ENCODE peak calls at places on chromosomes 7 and 10, in five cellular contexts. M is right atrium auricular region, Y is H9, D is cardiac muscle cell, E is psoas muscle. C is an unnamed sample.

GRCh38 chr10:6748981-6749630 is 169.0 kb upstream of the PRKCQ start:
- DNase-seq in M (no peak), Y (no peak), D (no peak), E (no peak), C (no peak)

GRCh38 chr10:96407560-96408069 is 48.8 kb upstream of the OPALIN start:
- DNase-seq in M (no peak), Y (peak), D (no peak), E (no peak), C (no peak)

GRCh38 chr10:90494183-90494582 is 363.7 kb downstream of the HTR7 start:
- DNase-seq in M (no peak), Y (no peak), D (no peak), E (no peak), C (no peak)

GRCh38 chr10:43252166-43252784 is 14.6 kb downstream of the RASGEF1A start:
- DNase-seq in M (no peak), Y (peak), D (no peak), E (peak), C (no peak)

GRCh38 chr10:74103560-74104248 is 46.9 kb downstream of the AP3M1 start:
- DNase-seq in M (no peak), Y (no peak), D (no peak), E (no peak), C (no peak)

GRCh38 chr7:1404881-1405548 is 54.3 kb downstream of the MICALL2 start:
- DNase-seq in M (no peak), Y (no peak), D (no peak), E (no peak), C (peak)

GRCh38 chr10:122516733-122517132 is 43.8 kb upstream of the DMBT1 start:
- DNase-seq in M (no peak), Y (no peak), D (no peak), E (no peak), C (no peak)

GRCh38 chr10:59831658-59832503 is 74.5 kb downstream of the CCDC6 start:
- DNase-seq in M (no peak), Y (no peak), D (no peak), E (no peak), C (no peak)

GRCh38 chr10:45061982-45062381 is 61.3 kb downstream of the ZNF22 start:
- DNase-seq in M (no peak), Y (no peak), D (no peak), E (no peak), C (no peak)

GRCh38 chr7:14754631-14755030 is 147.9 kb downstream of the DGKB start:
- DNase-seq in M (no peak), Y (no peak), D (no peak), E (no peak), C (no peak)

GRCh38 chr7:102075126-102075525 is 211.5 kb upstream of the SH2B2 start:
- DNase-seq in M (peak), Y (no peak), D (no peak), E (no peak), C (no peak)

GRCh38 chr10:88244781-88245350 is 338.3 kb downstream of the RNLS start:
- DNase-seq in M (no peak), Y (no peak), D (no peak), E (no peak), C (no peak)

GRCh38 chr7:14839307-14839706 is 63.2 kb downstream of the DGKB start:
- DNase-seq in M (no peak), Y (no peak), D (no peak), E (no peak), C (no peak)

GRCh38 chr7:137694405-137694804 is 152.4 kb downstream of the DGKI start:
- DNase-seq in M (no peak), Y (no peak), D (no peak), E (no peak), C (no peak)

GRCh38 chr7:14195896-14196295 is 206.4 kb upstream of the ETV1 start:
- DNase-seq in M (no peak), Y (no peak), D (no peak), E (no peak), C (no peak)

GRCh38 chr7:112071856-112072255 is 134.3 kb downstream of the DOCK4 start:
- DNase-seq in M (no peak), Y (no peak), D (no peak), E (no peak), C (no peak)

GRCh38 chr10:101778781-101779543 is 3.0 kb upstream of the FGF8 start:
- DNase-seq in M (peak), Y (peak), D (peak), E (no peak), C (no peak)

GRCh38 chr10:28496481-28496961 is 36.4 kb upstream of the WAC start:
- DNase-seq in M (no peak), Y (no peak), D (peak), E (no peak), C (no peak)

GRCh38 chr10:46536171-46536570 is 20.3 kb downstream of the GPRIN2 start:
- DNase-seq in M (no peak), Y (no peak), D (no peak), E (peak), C (peak)

GRCh38 chr10:61931620-61932332 is 30.3 kb downstream of the ARID5B start:
- DNase-seq in M (no peak), Y (no peak), D (no peak), E (no peak), C (no peak)

GRCh38 chr7:28955723-28956607 is 2.2 kb downstream of the TRIL start:
- DNase-seq in M (peak), Y (peak), D (peak), E (peak), C (no peak)
- TF ChIP-seq CTCF in M (peak), Y (peak), D (peak), E (peak), C (no peak)

DNA sequence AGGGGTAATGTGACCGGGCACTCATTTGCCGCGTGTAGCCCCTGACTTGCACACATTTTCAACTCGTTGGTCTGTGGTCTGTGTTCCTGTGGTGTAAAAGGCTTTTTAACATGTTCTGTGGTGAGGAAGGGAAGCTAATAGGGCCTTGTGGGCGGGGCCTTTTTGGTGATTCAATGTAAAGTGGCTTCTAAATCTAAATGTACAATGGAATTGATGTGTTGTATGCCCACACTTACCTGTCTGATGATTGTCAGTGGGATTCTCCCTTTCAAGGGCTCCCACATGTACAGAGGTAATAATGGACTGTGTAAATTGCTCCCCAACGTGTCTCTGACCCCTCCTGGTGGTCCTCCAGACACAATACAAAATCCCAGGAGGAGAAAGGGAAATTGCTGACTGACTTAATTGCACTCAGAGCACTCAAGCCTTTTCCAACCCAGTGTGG is 43.1 kb upstream of the GATAD1 start:
- DNase-seq in M (no peak), Y (no peak), D (no peak), E (no peak), C (no peak)
- TF ChIP-seq CTCF in M (no peak), Y (peak), D (peak), E (no peak), C (peak)

DNA sequence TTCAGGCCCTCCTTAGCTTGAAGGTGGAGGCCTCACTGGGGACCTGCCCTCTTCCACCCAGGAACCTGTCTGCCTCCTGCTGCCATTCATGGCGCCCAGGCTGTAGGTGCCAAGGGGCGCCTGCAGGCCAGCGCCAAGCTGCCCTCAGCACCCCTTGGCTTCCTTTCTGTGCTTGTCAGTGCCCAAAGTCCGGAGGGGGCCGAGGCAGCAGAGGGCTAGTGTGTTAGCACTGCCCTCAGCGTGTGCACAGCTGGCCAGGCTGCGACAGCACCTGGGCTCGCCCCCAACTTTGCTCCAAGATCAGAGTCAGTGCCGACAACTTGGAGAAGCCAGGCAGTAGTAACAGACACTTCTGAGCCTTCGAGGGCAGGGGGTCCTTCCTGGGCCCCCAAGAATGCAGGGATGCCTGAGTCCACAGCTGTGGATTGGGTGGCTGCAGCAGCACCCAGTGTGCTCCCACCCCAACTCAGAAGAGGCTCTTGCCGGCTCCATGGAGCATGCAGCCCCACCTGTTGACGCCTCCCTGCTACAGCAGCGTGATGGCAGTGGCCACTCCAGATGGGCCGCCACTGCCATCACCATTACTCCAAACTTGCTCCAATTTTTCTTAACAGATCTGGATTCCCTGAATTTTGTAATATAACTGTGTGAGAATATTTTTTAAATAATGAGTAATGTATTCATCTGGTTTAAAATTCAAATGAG is 41.7 kb downstream of the CACUL1 start:
- DNase-seq in M (no peak), Y (peak), D (no peak), E (no peak), C (no peak)
- TF ChIP-seq CTCF in M (no peak), Y (peak), D (peak), E (no peak), C (peak)

GRCh38 chr10:100008708-100009282 is 952 bp downstream of the DNMBP start:
- DNase-seq in M (no peak), Y (no peak), D (no peak), E (no peak), C (no peak)

GRCh38 chr10:100009793-100010676 is at the start of gene DNMBP:
- DNase-seq in M (peak), Y (peak), D (peak), E (peak), C (no peak)

GRCh38 chr10:100007239-100008141 is 2.3 kb downstream of the DNMBP start:
- DNase-seq in M (no peak), Y (no peak), D (no peak), E (no peak), C (no peak)

GRCh38 chr10:100008142-100008522 is 1.6 kb downstream of the DNMBP start:
- DNase-seq in M (no peak), Y (no peak), D (no peak), E (no peak), C (no peak)

DNA sequence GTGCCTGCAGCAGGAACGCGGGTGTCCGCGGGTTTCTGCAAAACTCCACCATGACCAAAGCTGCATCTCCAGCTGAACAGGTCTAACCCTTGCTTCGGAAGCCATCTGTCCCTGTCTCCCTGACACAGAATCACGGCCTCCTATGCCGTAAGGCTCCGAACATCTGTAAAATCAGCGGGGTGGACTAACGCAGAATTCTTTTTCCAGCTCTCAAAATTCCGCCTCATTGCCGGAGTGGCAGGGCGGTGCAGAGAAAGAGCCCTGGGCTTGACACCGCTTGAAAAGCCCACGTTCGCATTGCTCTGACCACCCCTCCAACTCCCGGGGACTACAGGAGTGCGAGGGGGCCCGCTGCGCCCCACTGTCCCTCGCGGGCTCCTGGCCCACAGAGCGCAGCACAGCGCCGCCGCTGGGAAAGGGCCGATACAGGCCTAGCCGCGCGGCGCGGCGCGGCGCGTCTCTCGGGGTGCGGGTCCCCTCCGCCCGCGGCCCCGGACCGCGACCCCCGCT is 409 bp downstream of the DNMBP start:
- DNase-seq in M (no peak), Y (no peak), D (no peak), E (no peak), C (no peak)
- TF ChIP-seq CTCF in M (no peak), Y (peak), D (peak), E (no peak), C (peak)

GRCh38 chr7:113118074-113118959 is at the start of gene SMIM30:
- DNase-seq in M (peak), Y (peak), D (peak), E (peak), C (peak)
- TF ChIP-seq CTCF in M (no peak), Y (peak), D (no peak), E (no peak), C (no peak)

GRCh38 chr10:48464871-48465736 is 139.8 kb downstream of the ARHGAP22 start:
- DNase-seq in M (no peak), Y (peak), D (no peak), E (no peak), C (no peak)

GRCh38 chr10:48463318-48464003 is 141.4 kb downstream of the ARHGAP22 start:
- DNase-seq in M (peak), Y (peak), D (peak), E (no peak), C (no peak)

GRCh38 chr10:48462482-48463020 is 142.3 kb downstream of the ARHGAP22 start:
- DNase-seq in M (peak), Y (peak), D (no peak), E (no peak), C (no peak)

GRCh38 chr10:48465860-48466521 is 138.9 kb downstream of the ARHGAP22 start:
- DNase-seq in M (no peak), Y (peak), D (no peak), E (no peak), C (peak)

DNA sequence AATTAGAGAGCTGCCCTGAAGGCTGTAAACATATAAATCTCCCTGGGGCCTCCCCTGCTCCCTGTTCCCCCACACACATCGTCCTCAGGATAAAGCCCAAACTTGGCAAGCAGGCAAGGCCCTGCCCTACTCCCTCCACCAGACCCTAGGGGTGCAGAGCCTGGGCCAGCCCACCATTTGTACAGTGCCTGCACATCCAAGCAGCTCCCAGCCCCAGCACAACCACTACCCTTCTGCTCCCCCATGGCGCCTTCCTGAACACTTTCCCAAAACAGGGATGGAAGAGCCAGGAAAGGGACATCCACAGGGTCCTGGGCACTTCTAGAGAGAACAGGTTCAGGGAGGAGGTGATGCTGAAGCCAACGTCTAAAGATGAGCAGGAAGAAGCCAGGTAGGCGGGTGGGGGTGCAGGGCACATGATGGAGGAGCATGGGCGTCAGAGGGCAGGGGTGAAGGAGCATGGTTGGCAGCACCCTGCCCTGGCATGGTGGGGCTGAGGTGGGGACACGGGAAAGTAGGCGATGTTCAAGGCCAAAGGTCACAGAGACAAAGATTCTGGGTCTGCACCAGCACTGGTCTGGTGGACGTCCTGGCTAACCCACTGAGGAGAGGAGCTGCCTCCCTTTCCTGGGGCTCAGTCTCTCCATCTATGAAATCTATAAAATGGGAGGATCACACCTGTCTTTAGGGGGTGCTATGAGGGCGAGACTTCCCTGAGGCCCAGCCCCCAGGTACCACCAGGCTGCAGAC is 140.6 kb downstream of the ARHGAP22 start:
- DNase-seq in M (no peak), Y (no peak), D (no peak), E (no peak), C (no peak)
- TF ChIP-seq CTCF in M (no peak), Y (no peak), D (no peak), E (no peak), C (no peak)

GRCh38 chr7:52150952-52151351 is 834.3 kb upstream of the COBL start:
- DNase-seq in M (no peak), Y (no peak), D (no peak), E (no peak), C (no peak)

DNA sequence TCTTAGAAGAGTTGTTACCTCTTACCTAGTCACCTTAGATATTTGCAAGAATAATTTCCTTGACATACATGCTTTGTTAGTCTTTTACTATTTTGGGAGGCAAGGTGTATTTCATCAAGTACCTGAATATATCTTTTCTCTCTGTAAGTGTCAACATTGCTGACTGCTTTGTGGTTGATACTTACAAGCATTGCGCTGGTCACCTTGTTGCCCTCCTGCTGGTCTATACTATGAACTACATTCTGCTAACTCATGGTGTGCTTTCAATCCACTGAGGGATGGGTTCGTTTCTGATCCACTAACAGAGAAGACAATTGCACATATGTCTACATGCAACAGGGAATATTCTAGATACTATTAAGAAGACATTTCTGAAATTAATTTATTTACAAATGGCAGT is 837.8 kb upstream of the COBL start:
- DNase-seq in M (no peak), Y (no peak), D (no peak), E (no peak), C (no peak)
- TF ChIP-seq CTCF in M (no peak), Y (peak), D (no peak), E (no peak), C (no peak)

GRCh38 chr7:85456254-85456653 is 269.4 kb upstream of the SEMA3D start:
- DNase-seq in M (no peak), Y (no peak), D (no peak), E (no peak), C (no peak)
- TF ChIP-seq CTCF in M (no peak), Y (peak), D (no peak), E (no peak), C (peak)